ENCODE peak calls at places on chromosomes 7 and 10, in four cellular contexts. Z, D, W and B are unnamed samples.

GRCh38 chr7:40239755-40240303 is 105.0 kb downstream of the SUGCT start:
- DNase-seq in Z (no peak), D (no peak), W (no peak), B (no peak)

GRCh38 chr7:134947831-134948230 is 38.5 kb upstream of the AGBL3 start:
- DNase-seq in Z (no peak), D (no peak), W (no peak), B (no peak)

GRCh38 chr10:97412891-97413304 is 11.8 kb upstream of the RRP12 start:
- DNase-seq in Z (no peak), D (no peak), W (no peak), B (no peak)

GRCh38 chr10:55892276-55892675 is 468.8 kb downstream of the ZWINT start:
- DNase-seq in Z (no peak), D (no peak), W (no peak), B (no peak)

GRCh38 chr10:80284522-80284921 is 4.9 kb downstream of the MAT1A start:
- DNase-seq in Z (no peak), D (no peak), W (no peak), B (no peak)

GRCh38 chr7:80133361-80134104 is 1.1 kb upstream of the GNAI1 start:
- DNase-seq in Z (no peak), D (no peak), W (no peak), B (no peak)

GRCh38 chr7:153641202-153641601 is 411.0 kb upstream of the DPP6 start:
- DNase-seq in Z (no peak), D (no peak), W (no peak), B (no peak)

GRCh38 chr10:102918817-102919236 is 733 bp downstream of the CNNM2 start:
- DNase-seq in Z (peak), D (no peak), W (no peak), B (no peak)

GRCh38 chr7:84913731-84914130 is 273.1 kb downstream of the SEMA3D start:
- DNase-seq in Z (no peak), D (no peak), W (no peak), B (no peak)

GRCh38 chr7:116528008-116528789 is 3.4 kb downstream of the CAV1 start:
- DNase-seq in Z (peak), D (peak), W (peak), B (no peak)

GRCh38 chr10:5776881-5777197 is 36.4 kb downstream of the GDI2 start:
- DNase-seq in Z (no peak), D (no peak), W (no peak), B (no peak)

GRCh38 chr7:128323489-128324362 is 20.0 kb downstream of the RBM28 start:
- DNase-seq in Z (no peak), D (no peak), W (no peak), B (no peak)

GRCh38 chr7:132234751-132235150 is 341.5 kb downstream of the PLXNA4 start:
- DNase-seq in Z (no peak), D (no peak), W (no peak), B (no peak)

GRCh38 chr10:45470098-45471012 is 96.3 kb downstream of the ALOX5 start:
- DNase-seq in Z (no peak), D (no peak), W (no peak), B (no peak)

GRCh38 chr10:122828716-122829255 is 16.9 kb downstream of the CUZD1 start:
- DNase-seq in Z (no peak), D (no peak), W (no peak), B (no peak)

GRCh38 chr10:100872034-100872791 is 40.5 kb upstream of the SLF2 start:
- DNase-seq in Z (peak), D (peak), W (no peak), B (peak)

GRCh38 chr10:91799580-91799975 is 1.4 kb downstream of the TNKS2 start:
- DNase-seq in Z (peak), D (no peak), W (no peak), B (no peak)

GRCh38 chr7:4845740-4846142 is 16.1 kb downstream of the PAPOLB start:
- DNase-seq in Z (no peak), D (no peak), W (no peak), B (peak)

GRCh38 chr10:48792687-48793096 is 108.0 kb downstream of the WDFY4 start:
- DNase-seq in Z (no peak), D (no peak), W (no peak), B (no peak)

GRCh38 chr7:19117081-19117869 is at the start of gene TWIST1:
- DNase-seq in Z (peak), D (peak), W (no peak), B (no peak)

GRCh38 chr10:30059209-30060107 is at the start of gene JCAD:
- DNase-seq in Z (peak), D (peak), W (no peak), B (no peak)

GRCh38 chr10:67225226-67225625 is 299.4 kb downstream of the LRRTM3 start:
- DNase-seq in Z (no peak), D (no peak), W (no peak), B (no peak)

GRCh38 chr10:120990831-120991230 is 139.7 kb downstream of the WDR11 start:
- DNase-seq in Z (no peak), D (no peak), W (no peak), B (no peak)

GRCh38 chr10:50360077-50360476 is 108.8 kb upstream of the ASAH2 start:
- DNase-seq in Z (no peak), D (no peak), W (no peak), B (no peak)

GRCh38 chr10:7351905-7352304 is 58.9 kb downstream of the SFMBT2 start:
- DNase-seq in Z (no peak), D (no peak), W (no peak), B (no peak)

GRCh38 chr10:43921881-43922280 is 273.2 kb upstream of the ZNF32 start:
- DNase-seq in Z (no peak), D (no peak), W (no peak), B (no peak)

GRCh38 chr7:137122145-137122544 is 221.4 kb downstream of the PTN start:
- DNase-seq in Z (no peak), D (no peak), W (no peak), B (no peak)

GRCh38 chr7:32427769-32428291 is 62.4 kb downstream of the LSM5 start:
- DNase-seq in Z (peak), D (peak), W (no peak), B (peak)

GRCh38 chr10:130045091-130045652 is 65.5 kb downstream of the C10orf143 start:
- DNase-seq in Z (no peak), D (peak), W (no peak), B (no peak)

GRCh38 chr10:22505923-22506685 is 160.8 kb downstream of the SPAG6 start:
- DNase-seq in Z (no peak), D (peak), W (no peak), B (no peak)

GRCh38 chr10:84159076-84159475 is 14.5 kb upstream of the GPR15LG start:
- DNase-seq in Z (no peak), D (peak), W (no peak), B (no peak)

GRCh38 chr10:63758080-63758479 is 236.9 kb downstream of the REEP3 start:
- DNase-seq in Z (no peak), D (no peak), W (no peak), B (no peak)

GRCh38 chr10:117132751-117133231 is 5.3 kb downstream of the VAX1 start:
- DNase-seq in Z (no peak), D (no peak), W (no peak), B (no peak)

GRCh38 chr7:1223196-1224092 is 9.2 kb upstream of the UNCX start:
- DNase-seq in Z (no peak), D (no peak), W (no peak), B (no peak)

GRCh38 chr10:95506056-95506737 is 55.0 kb downstream of the SORBS1 start:
- DNase-seq in Z (no peak), D (no peak), W (no peak), B (no peak)

GRCh38 chr10:95505641-95506040 is 55.5 kb downstream of the SORBS1 start:
- DNase-seq in Z (no peak), D (no peak), W (no peak), B (no peak)

GRCh38 chr10:95508730-95509129 is 52.4 kb downstream of the SORBS1 start:
- DNase-seq in Z (no peak), D (no peak), W (no peak), B (no peak)

GRCh38 chr10:95511314-95511713 is 49.9 kb downstream of the SORBS1 start:
- DNase-seq in Z (no peak), D (no peak), W (no peak), B (no peak)

GRCh38 chr10:95509281-95509680 is 51.9 kb downstream of the SORBS1 start:
- DNase-seq in Z (no peak), D (no peak), W (no peak), B (no peak)
- TF ChIP-seq CTCF in Z (no peak), D (no peak), W (no peak), B (no peak)

GRCh38 chr7:156650042-156650441 is 9.5 kb downstream of the RNF32 start:
- DNase-seq in Z (no peak), D (peak), W (no peak), B (no peak)
- TF ChIP-seq CTCF in Z (no peak), D (peak), W (no peak), B (peak)

GRCh38 chr7:142418316-142418715 is 160.5 kb upstream of the PRSS58 start:
- DNase-seq in Z (no peak), D (no peak), W (no peak), B (no peak)

GRCh38 chr7:142414915-142415314 is 157.1 kb upstream of the PRSS58 start:
- DNase-seq in Z (no peak), D (no peak), W (no peak), B (no peak)

GRCh38 chr7:142425281-142425680 is 167.4 kb upstream of the PRSS58 start:
- DNase-seq in Z (no peak), D (no peak), W (no peak), B (no peak)

DNA sequence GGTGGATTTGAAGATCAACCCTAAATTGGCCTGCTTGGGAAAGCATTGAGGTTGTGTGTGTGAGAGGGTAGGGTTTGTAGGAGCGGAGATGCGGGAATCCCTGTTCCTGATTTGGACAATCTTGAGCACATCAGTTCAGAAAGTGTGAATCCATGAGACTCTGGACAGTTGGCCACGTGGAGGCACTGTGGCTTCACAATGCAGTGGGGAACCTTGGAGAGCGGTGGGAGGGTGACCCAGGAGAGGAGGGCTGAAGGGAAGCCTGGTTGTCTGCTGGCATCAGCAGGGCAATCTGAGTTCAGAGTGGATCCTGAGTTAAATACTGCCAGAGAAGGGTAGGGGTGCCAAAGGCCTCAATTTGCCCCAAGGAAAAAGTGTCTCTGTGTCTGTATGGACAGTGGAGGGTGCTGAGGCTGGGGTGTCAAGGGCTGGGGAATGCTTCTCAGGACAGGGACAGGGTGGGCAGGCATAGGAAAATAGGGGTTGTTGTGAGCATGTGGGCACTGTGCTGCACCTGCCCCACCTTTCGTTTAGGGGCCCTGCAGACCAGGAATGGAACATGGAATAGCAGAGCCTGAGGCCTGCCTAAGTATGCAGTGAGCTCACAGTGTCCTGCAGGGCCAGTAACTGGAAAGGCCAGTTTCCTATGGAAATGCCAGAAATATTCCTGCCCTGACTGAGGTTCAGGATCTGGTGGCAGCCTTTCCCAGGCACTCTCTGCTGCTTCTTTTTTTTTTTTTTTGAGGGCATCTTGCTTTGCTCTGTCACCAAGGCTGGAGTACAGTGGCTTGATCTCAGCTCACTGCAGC is 162.9 kb upstream of the PRSS58 start:
- DNase-seq in Z (peak), D (no peak), W (no peak), B (no peak)
- TF ChIP-seq CTCF in Z (peak), D (no peak), W (no peak), B (peak)

GRCh38 chr7:26657139-26657753 is 207.1 kb downstream of the SKAP2 start:
- DNase-seq in Z (no peak), D (no peak), W (no peak), B (no peak)
- TF ChIP-seq CTCF in Z (no peak), D (no peak), W (no peak), B (no peak)

DNA sequence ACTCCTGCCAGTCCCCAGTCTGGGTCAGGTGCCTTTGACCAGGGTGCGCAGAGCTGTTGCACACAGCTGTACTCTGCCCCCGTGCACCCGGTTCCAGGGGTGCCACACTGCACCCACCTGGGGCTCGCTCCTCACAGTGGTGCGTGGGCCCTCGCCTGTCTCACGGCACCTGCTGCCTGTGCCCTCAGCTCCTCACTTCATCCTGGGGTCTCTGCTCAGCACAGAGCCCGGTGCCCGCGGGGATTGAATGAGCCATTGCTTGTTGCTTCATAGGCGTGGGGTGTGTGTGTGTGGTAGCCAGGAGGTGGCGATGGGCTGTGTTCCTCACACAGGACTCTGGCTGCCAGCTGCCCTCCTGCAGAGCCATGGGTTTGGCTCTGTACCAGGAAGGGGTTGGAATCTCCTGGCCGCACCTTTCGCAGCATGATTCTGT is 18.5 kb downstream of the EIF3B start:
- DNase-seq in Z (no peak), D (no peak), W (no peak), B (no peak)
- TF ChIP-seq CTCF in Z (no peak), D (no peak), W (no peak), B (no peak)

DNA sequence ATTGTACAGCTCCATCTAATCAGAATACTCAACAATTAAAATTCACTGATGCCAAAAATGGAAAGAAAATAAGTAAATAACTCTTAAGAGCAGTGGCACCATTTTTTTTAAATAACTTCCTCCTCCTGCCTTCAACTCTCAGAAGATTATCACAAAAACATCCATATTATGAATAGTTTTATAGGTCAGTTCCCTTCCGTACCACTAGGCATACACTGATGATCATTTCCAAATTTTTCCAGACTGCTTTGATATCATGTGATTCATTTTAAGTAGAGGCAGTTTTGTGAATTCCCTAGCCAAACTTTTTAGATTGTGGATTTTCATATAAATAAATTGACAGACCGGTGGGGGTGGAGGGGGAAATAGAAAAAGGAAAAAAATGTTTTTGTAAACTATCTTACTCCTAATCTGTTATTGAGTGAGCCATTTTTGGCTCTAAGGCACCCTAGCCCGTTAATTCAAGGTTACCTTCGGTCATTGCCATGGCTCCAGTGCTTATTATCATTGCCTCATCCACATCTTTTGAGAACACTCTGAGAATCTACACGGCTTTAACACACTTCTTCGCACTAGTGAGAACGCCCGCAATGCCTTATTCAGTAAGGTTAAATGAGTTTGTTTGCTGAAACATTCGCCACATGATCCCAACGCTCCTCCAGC is 1.0 kb downstream of the FAM107B start:
- DNase-seq in Z (no peak), D (no peak), W (no peak), B (no peak)
- TF ChIP-seq CTCF in Z (no peak), D (peak), W (peak), B (peak)

GRCh38 chr7:12434012-12434642 is 30.5 kb upstream of the VWDE start:
- DNase-seq in Z (no peak), D (no peak), W (no peak), B (no peak)
- TF ChIP-seq CTCF in Z (peak), D (no peak), W (no peak), B (peak)

GRCh38 chr10:15245530-15245929 is 77.0 kb upstream of the NMT2 start:
- DNase-seq in Z (no peak), D (no peak), W (no peak), B (no peak)
- TF ChIP-seq CTCF in Z (peak), D (no peak), W (no peak), B (peak)

GRCh38 chr10:87817873-87818504 is at the start of gene ATAD1:
- DNase-seq in Z (peak), D (peak), W (peak), B (peak)

GRCh38 chr10:87816163-87816841 is 1.7 kb downstream of the ATAD1 start:
- DNase-seq in Z (no peak), D (no peak), W (no peak), B (no peak)

GRCh38 chr10:87817291-87817872 is 644 bp downstream of the ATAD1 start:
- DNase-seq in Z (no peak), D (no peak), W (no peak), B (no peak)

GRCh38 chr10:87818505-87819273 is 663 bp upstream of the ATAD1 start:
- DNase-seq in Z (peak), D (peak), W (no peak), B (no peak)

GRCh38 chr10:87816842-87817178 is 1.2 kb downstream of the ATAD1 start:
- DNase-seq in Z (no peak), D (no peak), W (no peak), B (no peak)
- TF ChIP-seq CTCF in Z (no peak), D (no peak), W (no peak), B (no peak)

GRCh38 chr7:96773483-96773882 is 63.8 kb upstream of the SEM1 start:
- DNase-seq in Z (no peak), D (no peak), W (no peak), B (no peak)

GRCh38 chr7:96772295-96772694 is 62.6 kb upstream of the SEM1 start:
- DNase-seq in Z (no peak), D (no peak), W (no peak), B (no peak)

GRCh38 chr7:96781919-96782318 is 72.3 kb upstream of the SEM1 start:
- DNase-seq in Z (no peak), D (no peak), W (no peak), B (no peak)

GRCh38 chr7:96775046-96775445 is 65.4 kb upstream of the SEM1 start:
- DNase-seq in Z (no peak), D (no peak), W (no peak), B (no peak)

GRCh38 chr7:96778263-96778662 is 68.6 kb upstream of the SEM1 start:
- DNase-seq in Z (no peak), D (no peak), W (no peak), B (no peak)
- TF ChIP-seq CTCF in Z (no peak), D (no peak), W (no peak), B (no peak)